ENCODE peak calls at places on chromosomes 5 and 9, in nine cellular contexts. N is naive thymus-derived CD4-positive, alpha-beta T cell; R is fibroblast of lung; H is tibial artery; E is pancreas; Y is small intestine; O is PC-3; K is MM.1S; U is right atrium auricular region. Q is an unnamed sample.
A peak's percentile ranks its signal among the peaks of the same experiment; 100 is the strongest.

GRCh38 chr5:111159845-111160244 is 64.3 kb upstream of the CAMK4 start:
- DNase-seq in U (no peak), H (no peak), E (no peak), O (peak; percentile 8), K (no peak), N (no peak), R (no peak), Y (no peak), Q (no peak)

GRCh38 chr5:72702881-72703434 is 113.5 kb upstream of the TNPO1 start:
- DNase-seq in O (no peak), R (no peak), N (no peak), K (no peak), E (no peak), H (no peak), Y (no peak), U (no peak), Q (no peak)

GRCh38 chr5:345404-346195 is 24.1 kb downstream of the AHRR start:
- DNase-seq in R (no peak), H (no peak), N (no peak), K (no peak), U (peak; percentile 38), Y (no peak), O (no peak), E (no peak), Q (no peak)

GRCh38 chr5:139061856-139062255 is 136.3 kb downstream of the SIL1 start:
- DNase-seq in H (no peak), U (no peak), N (no peak), R (peak; percentile 49), Y (no peak), E (no peak), O (no peak), K (no peak), Q (peak; percentile 20)

GRCh38 chr9:136145580-136145979 is 26.9 kb upstream of the TMEM250 start:
- DNase-seq in K (no peak), O (no peak), Y (no peak), R (no peak), H (no peak), U (no peak), E (no peak), N (no peak), Q (no peak)

GRCh38 chr5:893137-893506 is 438 bp downstream of the TRIP13 start:
- DNase-seq in Y (no peak), N (no peak), E (no peak), U (no peak), R (no peak), K (peak; percentile 21), O (no peak), H (no peak), Q (no peak)

GRCh38 chr9:83570359-83570758 is 32.2 kb upstream of the FRMD3 start:
- DNase-seq in O (peak; percentile 4), U (no peak), K (no peak), E (no peak), H (no peak), N (no peak), R (no peak), Y (no peak), Q (no peak)

GRCh38 chr5:76144892-76145291 is 61.7 kb downstream of the SV2C start:
- DNase-seq in E (no peak), U (no peak), O (no peak), Y (no peak), K (no peak), H (no peak), N (no peak), R (no peak), Q (no peak)

GRCh38 chr5:115450741-115451140 is 93.8 kb downstream of the FEM1C start:
- DNase-seq in O (no peak), Y (peak; percentile 44), N (no peak), U (no peak), E (no peak), K (no peak), R (peak; percentile 85), H (no peak), Q (no peak)

GRCh38 chr5:120539471-120539870 is 75.4 kb downstream of the PRR16 start:
- DNase-seq in Y (no peak), E (no peak), N (no peak), O (no peak), H (no peak), U (no peak), K (no peak), R (peak; percentile 53), Q (no peak)

GRCh38 chr9:89884356-89885083 is 279.7 kb downstream of the GADD45G start:
- DNase-seq in Y (no peak), U (peak; percentile 76), E (no peak), K (no peak), N (no peak), H (no peak), R (no peak), O (no peak), Q (no peak)

GRCh38 chr9:126745574-126746411 is 59.0 kb upstream of the ZBTB43 start:
- DNase-seq in K (no peak), U (no peak), Y (no peak), O (no peak), N (no peak), E (no peak), H (no peak), R (no peak), Q (no peak)

GRCh38 chr5:66697796-66698564 is 101.8 kb downstream of the MAST4 start:
- DNase-seq in H (no peak), N (no peak), O (no peak), R (peak; percentile 8), Y (no peak), U (no peak), E (no peak), K (no peak), Q (no peak)

GRCh38 chr9:3863686-3864085 is 337.9 kb upstream of the RFX3 start:
- DNase-seq in H (no peak), O (no peak), E (no peak), N (no peak), Y (no peak), R (peak; percentile 55), U (no peak), K (no peak), Q (no peak)
- H3K27me3 ChIP-seq in H (no peaks in the 10 kb centered on the region), O (no peaks in the 10 kb centered on the region), E (no peaks in the 10 kb centered on the region), N (no peaks in the 10 kb centered on the region), Y (no peaks in the 10 kb centered on the region), R (no peaks in the 10 kb centered on the region), U (no peaks in the 10 kb centered on the region), K (no peaks in the 10 kb centered on the region), Q (no peaks in the 10 kb centered on the region)

GRCh38 chr9:14345586-14346237 is 31.8 kb upstream of the NFIB start:
- DNase-seq in N (no peak), O (no peak), E (no peak), H (no peak), K (no peak), R (no peak), U (no peak), Y (no peak), Q (peak; percentile 47)
- H3K27me3 ChIP-seq in N (peaks cover 10% of the 10 kb centered on the region), O (no peaks in the 10 kb centered on the region), E (peaks cover 12% of the 10 kb centered on the region), H (no peaks in the 10 kb centered on the region), K (no peaks in the 10 kb centered on the region), R (peaks cover 74% of the 10 kb centered on the region), U (no peaks in the 10 kb centered on the region), Y (peaks cover 41% of the 10 kb centered on the region), Q (peaks cover 65% of the 10 kb centered on the region)

GRCh38 chr9:6645153-6646027 is at the start of gene GLDC:
- DNase-seq in H (peak; percentile 21), U (peak; percentile 59), Y (peak; percentile 69), E (peak; percentile 77), K (peak; percentile 89), N (peak; percentile 18), O (peak; percentile 87), R (peak; percentile 20), Q (peak; percentile 17)
- H3K27me3 ChIP-seq in H (peaks cover 46% of the 10 kb centered on the region), U (peaks cover 16% of the 10 kb centered on the region), Y (peaks cover 16% of the 10 kb centered on the region), E (peaks cover 18% of the 10 kb centered on the region), K (no peaks in the 10 kb centered on the region), N (peaks cover 17% of the 10 kb centered on the region), O (no peaks in the 10 kb centered on the region), R (peaks cover 41% of the 10 kb centered on the region), Q (no peaks in the 10 kb centered on the region)

GRCh38 chr5:136021016-136021405 is 7.8 kb upstream of the TGFBI start:
- DNase-seq in K (no peak), U (no peak), E (no peak), N (no peak), O (no peak), H (no peak), R (peak; percentile 86), Y (no peak), Q (peak; percentile 49)
- H3K27me3 ChIP-seq in K (no peaks in the 10 kb centered on the region), U (no peaks in the 10 kb centered on the region), E (no peaks in the 10 kb centered on the region), N (no peaks in the 10 kb centered on the region), O (no peaks in the 10 kb centered on the region), H (no peaks in the 10 kb centered on the region), R (no peaks in the 10 kb centered on the region), Y (no peaks in the 10 kb centered on the region), Q (no peaks in the 10 kb centered on the region)

GRCh38 chr5:174723315-174723978 is 935 bp upstream of the MSX2 start:
- DNase-seq in E (no peak), O (no peak), R (no peak), K (no peak), U (no peak), Y (no peak), N (no peak), H (no peak), Q (no peak)
- H3K27me3 ChIP-seq in E (peaks cover 51% of the 10 kb centered on the region), O (peaks cover 29% of the 10 kb centered on the region), R (peaks cover 35% of the 10 kb centered on the region), K (peaks cover 19% of the 10 kb centered on the region), U (peaks cover 19% of the 10 kb centered on the region), Y (peaks cover 50% of the 10 kb centered on the region), N (peaks cover 27% of the 10 kb centered on the region), H (peaks cover 43% of the 10 kb centered on the region), Q (peaks cover 38% of the 10 kb centered on the region)